ENCODE peak calls at places on chromosome 1, in ten cellular contexts. U is T-helper 1 cell; D is posterior vena cava; Y is putamen; G is cardiac muscle cell; E is NCI-H2171 treated with DMSO at 0.1 percent for 48 hours; C is amygdala; B is non-pigmented ciliary epithelial cell; O is naive thymus-derived CD8-positive, alpha-beta T cell; V is NCI-H146. Q is an unnamed sample.

GRCh38 chr1:8061210-8061609 is 35.1 kb upstream of the ERRFI1 start:
- DNase-seq in D (no peak), B (peak; percentile 95), Y (no peak), C (no peak), G (no peak), V (no peak), E (no peak), U (no peak), O (no peak), Q (no peak)

GRCh38 chr1:238895911-238896310 is 490.5 kb upstream of the CHRM3 start:
- DNase-seq in B (no peak), D (no peak), G (no peak), O (no peak), C (no peak), E (no peak), V (no peak), Y (no peak), U (no peak), Q (no peak)

GRCh38 chr1:212607206-212607923 is 1.2 kb upstream of the ATF3 start:
- DNase-seq in E (peak; percentile 55), C (no peak), O (no peak), Y (no peak), U (no peak), B (no peak), V (peak; percentile 54), D (no peak), G (peak; percentile 42), Q (no peak)

GRCh38 chr1:27816921-27817630 is 13.5 kb upstream of the PPP1R8 start:
- DNase-seq in G (peak; percentile 55), U (no peak), B (no peak), O (no peak), V (no peak), Y (no peak), C (no peak), E (no peak), D (no peak), Q (no peak)

GRCh38 chr1:189816558-189816957 is 661.1 kb downstream of the BRINP3 start:
- DNase-seq in E (no peak), V (no peak), C (no peak), B (no peak), U (no peak), G (no peak), D (no peak), O (no peak), Y (no peak), Q (no peak)

GRCh38 chr1:109392788-109393580 is 4.7 kb downstream of the SORT1 start:
- DNase-seq in V (no peak), C (peak; percentile 81), Y (peak; percentile 88), O (no peak), U (no peak), E (no peak), D (no peak), G (peak; percentile 86), B (no peak), Q (no peak)

GRCh38 chr1:35448344-35448801 is 108.8 kb downstream of the KIAA0319L start:
- DNase-seq in C (no peak), B (peak; percentile 89), O (no peak), V (no peak), U (no peak), E (no peak), Y (peak; percentile 47), G (no peak), D (no peak), Q (no peak)

GRCh38 chr1:152392909-152393308 is 21.2 kb downstream of the CRNN start:
- DNase-seq in O (no peak), V (no peak), G (no peak), B (no peak), D (no peak), E (peak; percentile 5), C (no peak), U (no peak), Y (no peak), Q (no peak)

GRCh38 chr1:9110669-9111356 is 18.1 kb downstream of the GPR157 start:
- DNase-seq in D (peak; percentile 96), V (peak; percentile 21), Y (peak; percentile 75), B (peak; percentile 55), E (peak; percentile 59), C (peak; percentile 78), U (peak; percentile 55), G (peak; percentile 94), O (peak; percentile 80), Q (peak; percentile 79)

GRCh38 chr1:9222846-9223625 is 11.5 kb upstream of the H6PD start:
- DNase-seq in D (no peak), C (no peak), O (no peak), B (no peak), V (no peak), Y (no peak), E (no peak), G (no peak), U (no peak), Q (no peak)

GRCh38 chr1:154864189-154864985 is 5.7 kb downstream of the KCNN3 start:
- DNase-seq in E (no peak), Y (no peak), G (no peak), D (no peak), O (no peak), B (no peak), U (no peak), C (no peak), V (no peak), Q (no peak)

GRCh38 chr1:34612091-34612631 is 142.7 kb upstream of the GJB5 start:
- DNase-seq in G (no peak), B (no peak), Y (no peak), O (no peak), U (no peak), D (no peak), E (no peak), C (no peak), V (no peak), Q (no peak)

GRCh38 chr1:44909949-44910594 is 67.0 kb upstream of the PTCH2 start:
- DNase-seq in B (no peak), V (no peak), U (no peak), O (no peak), Y (no peak), E (no peak), G (no peak), C (no peak), D (no peak), Q (no peak)

GRCh38 chr1:44660176-44660575 is 14.1 kb downstream of the TMEM53 start:
- DNase-seq in O (no peak), C (peak; percentile 92), U (no peak), E (peak; percentile 86), B (no peak), D (no peak), V (peak; percentile 37), G (no peak), Y (peak; percentile 78), Q (no peak)

GRCh38 chr1:244807138-244807537 is 28.3 kb upstream of the COX20 start:
- DNase-seq in O (no peak), G (no peak), B (no peak), D (no peak), Y (no peak), E (no peak), U (no peak), C (no peak), V (no peak), Q (no peak)

GRCh38 chr1:58780586-58781452 is 3.0 kb downstream of the JUN start:
- DNase-seq in B (no peak), Y (peak; percentile 6), V (peak; percentile 76), G (no peak), D (no peak), E (peak; percentile 23), O (peak; percentile 67), C (no peak), U (no peak), Q (no peak)

GRCh38 chr1:13652238-13652637 is 47.8 kb upstream of the PRDM2 start:
- DNase-seq in D (no peak), E (no peak), C (no peak), U (no peak), V (no peak), G (no peak), O (no peak), Y (no peak), B (no peak), Q (no peak)

GRCh38 chr1:43396059-43396458 is 6.4 kb downstream of the SZT2 start:
- DNase-seq in U (no peak), G (no peak), V (no peak), Y (no peak), C (no peak), O (no peak), B (no peak), E (peak; percentile 7), D (no peak), Q (no peak)

Q was measured in GM19239.